ENCODE peak calls at places on chromosomes 4 and X, in seven cellular contexts. X, P, F, L, J, C and A are unnamed samples.

GRCh38 chr4:109302366-109303140 is at the start of gene COL25A1:
- DNase-seq in X (no peak), P (no peak), F (peak; percentile 57), L (no peak), J (peak; percentile 24), C (no peak), A (peak; percentile 53)

GRCh38 chrX:14003028-14003427 is 26.7 kb downstream of the GEMIN8 start:
- DNase-seq in X (no peak), P (no peak), F (no peak), L (no peak), J (no peak), C (no peak), A (no peak)

GRCh38 chr4:31657859-31658258 is 937.7 kb downstream of the PCDH7 start:
- DNase-seq in X (no peak), P (no peak), F (peak; percentile 26), L (no peak), J (no peak), C (peak; percentile 1), A (no peak)

GRCh38 chr4:150236626-150237025 is 158.4 kb downstream of the DCLK2 start:
- DNase-seq in X (peak; percentile 67), P (no peak), F (peak; percentile 67), L (no peak), J (no peak), C (no peak), A (no peak)

GRCh38 chr4:152778656-152779512 is 646 bp downstream of the TIGD4 start:
- DNase-seq in X (no peak), P (peak; percentile 23), F (peak; percentile 6), L (no peak), J (no peak), C (no peak), A (peak; percentile 19)

GRCh38 chr4:156764145-156764544 is 207.5 kb downstream of the PDGFC start:
- DNase-seq in X (peak; percentile 44), P (no peak), F (peak; percentile 92), L (no peak), J (no peak), C (no peak), A (no peak)

GRCh38 chr4:1408418-1408817 is 2.2 kb upstream of the NKX1-1 start:
- DNase-seq in X (no peak), P (no peak), F (no peak), L (no peak), J (no peak), C (no peak), A (no peak)

GRCh38 chr4:93894995-93895394 is 66.4 kb downstream of the ATOH1 start:
- DNase-seq in X (no peak), P (no peak), F (no peak), L (no peak), J (no peak), C (no peak), A (no peak)

GRCh38 chr4:124060261-124060918 is 652.1 kb downstream of the ANKRD50 start:
- DNase-seq in X (no peak), P (no peak), F (peak; percentile 82), L (no peak), J (peak; percentile 53), C (peak; percentile 44), A (peak; percentile 13)

GRCh38 chr4:76881375-76881774 is 16.6 kb downstream of the SOWAHB start:
- DNase-seq in X (no peak), P (no peak), F (no peak), L (no peak), J (no peak), C (no peak), A (no peak)

GRCh38 chr4:17814140-17814539 is 3.4 kb downstream of the NCAPG start:
- DNase-seq in X (peak; percentile 58), P (no peak), F (peak; percentile 65), L (no peak), J (no peak), C (no peak), A (no peak)

GRCh38 chrX:17859609-17860178 is 1.4 kb downstream of the RAI2 start:
- DNase-seq in X (no peak), P (no peak), F (no peak), L (no peak), J (peak; percentile 23), C (no peak), A (no peak)

GRCh38 chrX:22526339-22526738 is 253.6 kb downstream of the CBLL2 start:
- DNase-seq in X (peak; percentile 72), P (no peak), F (peak; percentile 67), L (no peak), J (no peak), C (no peak), A (no peak)

GRCh38 chr4:153933851-153934688 is 145.2 kb upstream of the SFRP2 start:
- DNase-seq in X (no peak), P (no peak), F (no peak), L (no peak), J (no peak), C (no peak), A (no peak)

GRCh38 chr4:71338846-71339593 is at the start of gene SLC4A4:
- DNase-seq in X (peak; percentile 85), P (no peak), F (peak; percentile 72), L (peak; percentile 24), J (no peak), C (peak; percentile 25), A (no peak)

GRCh38 chr4:182277402-182277801 is 34.2 kb downstream of the TENM3 start:
- DNase-seq in X (peak; percentile 48), P (no peak), F (peak; percentile 69), L (no peak), J (no peak), C (no peak), A (no peak)

GRCh38 chr4:165631912-165632311 is 241.1 kb upstream of the TLL1 start:
- DNase-seq in X (no peak), P (no peak), F (no peak), L (no peak), J (no peak), C (no peak), A (no peak)

GRCh38 chrX:140767646-140768045 is 58.1 kb downstream of the LINC00632 start:
- DNase-seq in X (peak; percentile 21), P (no peak), F (peak; percentile 50), L (no peak), J (no peak), C (no peak), A (no peak)

GRCh38 chr4:1047106-1047975 is 35.9 kb downstream of the FGFRL1 start:
- DNase-seq in X (no peak), P (no peak), F (no peak), L (no peak), J (no peak), C (no peak), A (no peak)

GRCh38 chrX:21047034-21047455 is 327.2 kb upstream of the CNKSR2 start:
- DNase-seq in X (no peak), P (no peak), F (no peak), L (no peak), J (no peak), C (no peak), A (no peak)

GRCh38 chr4:101708640-101709039 is 81.9 kb upstream of the BANK1 start:
- DNase-seq in X (no peak), P (no peak), F (no peak), L (no peak), J (no peak), C (no peak), A (no peak)

GRCh38 chr4:60134106-60134505 is 1066.0 kb upstream of the ADGRL3 start:
- DNase-seq in X (no peak), P (no peak), F (peak; percentile 22), L (no peak), J (no peak), C (no peak), A (no peak)

DNA sequence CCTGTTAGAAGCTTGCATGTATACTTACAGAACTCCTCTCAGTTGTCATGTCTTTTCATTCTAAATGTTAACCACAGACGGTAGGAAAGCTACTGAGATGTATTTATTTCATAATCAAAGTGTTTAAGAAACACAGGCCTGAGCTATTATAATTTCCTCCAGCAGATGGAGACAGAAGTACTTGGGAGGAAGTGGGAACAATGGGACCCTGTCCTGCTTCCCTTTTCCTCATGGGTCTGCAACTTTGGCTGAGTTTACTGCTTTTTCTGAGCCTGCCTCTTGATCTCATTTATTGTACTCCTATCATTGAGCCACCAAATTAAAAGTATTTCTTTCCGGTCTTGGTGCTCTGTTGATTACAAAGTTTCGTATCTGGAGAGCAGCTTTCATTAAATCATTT is 67.7 kb upstream of the SPANXN2 start:
- DNase-seq in X (no peak), P (no peak), F (no peak), L (no peak), J (no peak), C (no peak), A (no peak)
- TF ChIP-seq CTCF in X (peak; percentile 67), P (no peak), F (peak; percentile 39), L (no peak), J (no peak), C (no peak), A (no peak)

GRCh38 chrX:12701625-12702024 is 89.6 kb upstream of the PRPS2 start:
- DNase-seq in X (peak; percentile 27), P (no peak), F (peak; percentile 24), L (peak; percentile 52), J (no peak), C (peak; percentile 1), A (no peak)
- TF ChIP-seq CTCF in X (peak; percentile 79), P (no peak), F (peak; percentile 43), L (peak; percentile 68), J (no peak), C (peak; percentile 58), A (peak; percentile 59)

DNA sequence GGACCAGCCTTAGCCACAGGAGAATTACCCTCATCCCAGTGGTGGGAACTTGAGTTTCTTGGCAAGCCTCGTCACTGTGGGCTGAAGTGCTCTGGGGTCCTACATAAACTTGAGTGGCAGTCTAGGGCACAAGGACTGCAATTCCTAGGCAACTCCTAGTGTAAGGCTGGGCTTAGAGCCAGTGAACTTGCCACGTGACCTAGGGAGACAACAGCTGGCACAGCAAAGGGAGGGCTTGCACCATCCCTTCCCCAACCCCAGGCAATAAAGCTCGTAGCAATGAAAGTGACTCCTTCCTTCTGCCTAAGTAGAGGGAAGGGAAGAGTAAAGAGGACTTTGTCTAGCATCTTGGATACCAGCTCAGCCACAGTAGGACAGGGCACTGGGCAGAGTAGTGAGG is 81.8 kb downstream of the TEX11 start:
- DNase-seq in X (no peak), P (no peak), F (no peak), L (no peak), J (no peak), C (no peak), A (no peak)
- TF ChIP-seq CTCF in X (no peak), P (no peak), F (no peak), L (no peak), J (no peak), C (no peak), A (no peak)

DNA sequence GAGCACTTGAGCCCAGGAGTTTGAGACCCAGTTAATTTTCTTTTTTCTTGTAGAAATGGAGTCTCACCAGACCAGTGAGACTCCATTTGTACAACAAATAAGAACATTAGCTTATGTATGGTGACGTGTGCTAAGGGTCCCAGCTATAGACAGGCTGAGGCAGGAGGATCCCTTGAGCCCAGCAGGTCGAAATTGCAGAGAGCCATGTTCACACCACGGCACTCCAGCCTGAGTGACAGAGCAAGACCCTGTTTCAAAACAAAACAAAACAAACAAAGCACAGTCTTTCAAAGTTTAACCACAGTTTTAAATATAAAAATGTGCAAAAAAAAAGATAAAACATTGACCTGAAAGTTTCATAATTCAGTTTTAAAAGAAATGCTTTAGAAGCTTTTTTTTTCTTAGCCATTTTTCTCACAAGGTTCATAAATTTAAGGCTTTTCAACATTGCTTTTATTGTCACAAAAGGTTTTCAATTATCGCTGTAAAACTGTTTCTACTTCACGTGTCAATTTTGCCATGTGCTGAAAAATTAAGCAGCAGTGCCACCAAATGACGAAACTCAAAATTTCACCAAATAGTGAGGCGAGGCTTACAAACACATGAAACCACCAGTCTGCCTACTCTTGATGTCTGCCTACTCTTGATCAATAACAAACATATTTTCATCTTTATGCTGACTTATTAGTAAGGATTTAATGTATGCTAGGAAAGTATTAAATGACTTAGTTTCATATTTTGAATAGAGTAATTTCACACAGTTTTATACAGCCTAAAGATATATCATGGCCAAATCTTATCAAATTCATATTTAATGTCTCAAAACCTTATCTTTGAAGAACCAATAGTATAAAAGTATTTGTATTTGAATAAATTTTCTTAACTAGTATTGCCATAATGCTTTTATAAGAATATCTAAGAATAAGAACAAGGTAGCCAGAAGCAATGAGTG is 126.3 kb downstream of the NEK1 start:
- DNase-seq in X (peak; percentile 49), P (no peak), F (peak; percentile 42), L (no peak), J (no peak), C (peak; percentile 16), A (no peak)
- TF ChIP-seq CTCF in X (peak; percentile 78), P (no peak), F (peak; percentile 72), L (peak; percentile 57), J (no peak), C (peak; percentile 41), A (peak; percentile 70)